ENCODE peak calls at places on chromosomes 7 and 10, in four cellular contexts. B is activated CD4-positive, alpha-beta memory T cell treated with anti-CD3 and anti-CD28 coated beads, Interleukin-2, amount 10 ng/mL, durations not matched to agents 7 days and 5 days; E is activated CD8-positive, alpha-beta memory T cell treated with anti-CD3 and anti-CD28 coated beads for 48 hours; I is spleen. N is an unnamed sample.

GRCh38 chr10:99276848-99277486 is 41.3 kb upstream of the HPSE2 start:
- DNase-seq in B (no peak), E (no peak), I (no peak), N (no peak)

GRCh38 chr10:53573498-53573897 is 800.9 kb upstream of the MBL2 start:
- DNase-seq in B (no peak), E (no peak), I (no peak), N (no peak)

GRCh38 chr10:90062786-90063185 is 361.4 kb downstream of the KIF20B start:
- DNase-seq in B (no peak), E (no peak), I (no peak), N (no peak)

GRCh38 chr10:60434418-60435046 is 44.9 kb upstream of the ANK3 start:
- DNase-seq in B (no peak), E (no peak), I (no peak), N (peak)

GRCh38 chr10:74991435-74991834 is 120.0 kb upstream of the SAMD8 start:
- DNase-seq in B (no peak), E (no peak), I (no peak), N (no peak)

GRCh38 chr10:2225609-2226008 is 488.3 kb upstream of the ADARB2 start:
- DNase-seq in B (no peak), E (no peak), I (no peak), N (no peak)

GRCh38 chr10:88952647-88953111 is at the start of gene ACTA2:
- DNase-seq in B (no peak), E (no peak), I (no peak), N (no peak)

GRCh38 chr10:27741173-27742091 is 4.2 kb downstream of the MKX start:
- DNase-seq in B (peak), E (no peak), I (peak), N (no peak)

GRCh38 chr10:47438857-47439474 is 44.9 kb downstream of the ANXA8 start:
- DNase-seq in B (peak), E (no peak), I (peak), N (no peak)

GRCh38 chr7:142508251-142508650 is 241.0 kb upstream of the PRSS1 start:
- DNase-seq in B (no peak), E (no peak), I (no peak), N (no peak)

GRCh38 chr7:53306846-53307245 is 271.4 kb downstream of the POM121L12 start:
- DNase-seq in B (no peak), E (no peak), I (no peak), N (no peak)

GRCh38 chr10:133030791-133031190 is 56.9 kb upstream of the ADGRA1 start:
- DNase-seq in B (no peak), E (no peak), I (no peak), N (no peak)

GRCh38 chr7:79593819-79594218 is 140.4 kb upstream of the MAGI2 start:
- DNase-seq in B (no peak), E (no peak), I (no peak), N (no peak)

GRCh38 chr10:18159596-18159995 is 19.4 kb downstream of the CACNB2 start:
- DNase-seq in B (no peak), E (no peak), I (no peak), N (no peak)

GRCh38 chr7:2803342-2803692 is 40.8 kb downstream of the GNA12 start:
- DNase-seq in B (no peak), E (no peak), I (peak), N (no peak)

GRCh38 chr7:99170730-99171074 is 26.8 kb upstream of the SMURF1 start:
- DNase-seq in B (no peak), E (no peak), I (no peak), N (no peak)

GRCh38 chr10:43707755-43708154 is 59.1 kb upstream of the ZNF32 start:
- DNase-seq in B (no peak), E (no peak), I (peak), N (no peak)

GRCh38 chr7:22183522-22184280 is 173.3 kb downstream of the RAPGEF5 start:
- DNase-seq in B (no peak), E (no peak), I (no peak), N (no peak)

GRCh38 chr7:65832281-65832680 is 40.6 kb upstream of the VKORC1L1 start:
- DNase-seq in B (peak), E (no peak), I (no peak), N (no peak)

GRCh38 chr10:78798976-78799730 is 269.6 kb upstream of the ZMIZ1 start:
- DNase-seq in B (no peak), E (no peak), I (no peak), N (no peak)

GRCh38 chr10:112908507-112908906 is 41.5 kb upstream of the TCF7L2 start:
- DNase-seq in B (no peak), E (no peak), I (no peak), N (no peak)

GRCh38 chr10:15262036-15262713 is 93.7 kb upstream of the NMT2 start:
- DNase-seq in B (no peak), E (no peak), I (no peak), N (peak)

GRCh38 chr10:61931620-61932332 is 30.3 kb downstream of the ARID5B start:
- DNase-seq in B (no peak), E (no peak), I (no peak), N (no peak)

GRCh38 chr10:9010093-9010492 is 955.6 kb downstream of the GATA3 start:
- DNase-seq in B (no peak), E (no peak), I (no peak), N (no peak)

GRCh38 chr10:133328358-133329343 is 8.0 kb downstream of the CALY start:
- DNase-seq in B (no peak), E (no peak), I (no peak), N (no peak)

GRCh38 chr10:81042647-81043046 is 504.9 kb downstream of the SH2D4B start:
- DNase-seq in B (no peak), E (no peak), I (no peak), N (no peak)

GRCh38 chr7:55491346-55491745 is 81.0 kb downstream of the VOPP1 start:
- DNase-seq in B (no peak), E (no peak), I (peak), N (no peak)

GRCh38 chr10:127888526-127889312 is 4.0 kb downstream of the CLRN3 start:
- DNase-seq in B (no peak), E (no peak), I (no peak), N (no peak)

GRCh38 chr10:34432589-34432988 is 382.5 kb downstream of the PARD3 start:
- DNase-seq in B (no peak), E (no peak), I (no peak), N (no peak)